ENCODE peak calls at places on chromosome X, in seven cellular contexts. J is NAMALWA, X is brain microvascular endothelial cell, M is BJ, O is NCI-H1417, G is H7, A is endothelial cell. W is an unnamed sample.

GRCh38 chrX:141839856-141840255 is 1.7 kb downstream of the MAGEC3 start:
- DNase-seq in J (no peak), A (no peak), G (no peak), M (no peak), X (no peak), O (no peak), W (no peak)

GRCh38 chrX:71128915-71129765 is 10.7 kb downstream of the MED12 start:
- DNase-seq in M (no peak), G (peak), J (peak), A (peak), O (peak), X (peak), W (peak)

GRCh38 chrX:39261446-39262147 is 460.3 kb downstream of the MID1IP1 start:
- DNase-seq in G (peak), X (peak), J (peak), O (no peak), A (peak), M (no peak), W (peak)

GRCh38 chrX:40831750-40832149 is 96.4 kb upstream of the MED14 start:
- DNase-seq in G (no peak), O (no peak), M (no peak), J (no peak), A (no peak), X (no peak), W (no peak)

GRCh38 chrX:145002776-145003175 is 244.5 kb upstream of the SPANXN1 start:
- DNase-seq in X (peak), G (no peak), M (no peak), J (no peak), A (no peak), O (no peak), W (no peak)

GRCh38 chrX:15790766-15791380 is 589 bp downstream of the ZRSR2 start:
- DNase-seq in O (no peak), A (no peak), M (no peak), J (no peak), G (no peak), X (no peak), W (no peak)

GRCh38 chrX:3699841-3700381 is 13.5 kb downstream of the PRKX start:
- DNase-seq in M (no peak), O (no peak), G (no peak), X (no peak), J (peak), A (no peak), W (peak)

GRCh38 chrX:87728024-87728423 is 210.4 kb downstream of the KLHL4 start:
- DNase-seq in X (no peak), O (no peak), J (no peak), M (no peak), A (no peak), G (no peak), W (no peak)

GRCh38 chrX:54788446-54788845 is 9.6 kb downstream of the ITIH6 start:
- DNase-seq in M (no peak), G (no peak), X (no peak), O (no peak), A (no peak), J (no peak), W (no peak)

GRCh38 chrX:55710701-55711100 is 6.8 kb upstream of the RRAGB start:
- DNase-seq in G (no peak), J (no peak), O (no peak), A (no peak), X (peak), M (no peak), W (no peak)

GRCh38 chrX:40171513-40172168 is 73.9 kb upstream of the BCOR start:
- DNase-seq in X (no peak), J (peak), M (no peak), A (peak), O (no peak), G (peak), W (peak)

GRCh38 chrX:111854778-111855490 is 21.0 kb upstream of the TRPC5OS start:
- DNase-seq in J (peak), X (no peak), G (peak), M (no peak), O (no peak), A (no peak), W (no peak)

GRCh38 chrX:30895331-30895730 is 6.3 kb upstream of the TAB3 start:
- DNase-seq in X (no peak), J (no peak), G (no peak), M (no peak), O (no peak), A (no peak), W (no peak)

GRCh38 chrX:129996120-129996519 is 13.7 kb downstream of the BCORL1 start:
- DNase-seq in X (peak), M (peak), O (no peak), J (no peak), A (no peak), G (no peak), W (no peak)

GRCh38 chrX:63350979-63351616 is at the start of gene SPIN4:
- DNase-seq in X (peak), M (peak), J (peak), A (peak), G (peak), O (peak), W (peak)

GRCh38 chrX:39852496-39852895 is 245.3 kb downstream of the BCOR start:
- DNase-seq in O (no peak), A (no peak), J (no peak), X (no peak), G (no peak), M (no peak), W (no peak)

GRCh38 chrX:133792198-133792953 is 193.0 kb downstream of the GPC3 start:
- DNase-seq in G (peak), X (peak), M (no peak), J (peak), O (peak), A (peak), W (peak)

GRCh38 chrX:107677909-107678308 is 49.6 kb downstream of the PRPS1 start:
- DNase-seq in G (no peak), O (no peak), M (no peak), A (no peak), J (no peak), X (no peak), W (no peak)